ENCODE peak calls at places on chromosomes 2 and 18, in eight cellular contexts. U is neuronal stem cell; Y is stimulated activated CD8-positive, alpha-beta memory T cell treated with anti-CD3 and anti-CD28 coated beads, Interleukin-7, amount 100 ng/mL, for 24 hours; R is NCI-H1092; F is NCI-H2081; D is effector memory CD8-positive, alpha-beta T cell; B is left lung; T is HS-5. C is an unnamed sample.

GRCh38 chr2:166417669-166418068 is 41.9 kb upstream of the SCN9A start:
- DNase-seq in B (no peak), T (peak), F (peak), R (peak), D (no peak), Y (no peak), U (no peak), C (no peak)

GRCh38 chr2:104846955-104847820 is 6.7 kb upstream of the POU3F3 start:
- DNase-seq in B (no peak), R (no peak), F (no peak), T (no peak), D (no peak), Y (no peak), U (no peak), C (no peak)

GRCh38 chr2:174699993-174700766 is 64.1 kb downstream of the CHRNA1 start:
- DNase-seq in R (no peak), B (no peak), Y (no peak), U (peak), T (peak), F (peak), D (peak), C (no peak)

GRCh38 chr2:53802617-53803115 is 15.8 kb downstream of the ERLEC1 start:
- DNase-seq in U (no peak), B (no peak), Y (no peak), R (no peak), D (no peak), F (no peak), T (no peak), C (no peak)

GRCh38 chr2:85429213-85429923 is 10.9 kb downstream of the SH2D6 start:
- DNase-seq in T (no peak), F (no peak), Y (no peak), D (no peak), U (no peak), B (no peak), R (no peak), C (no peak)

GRCh38 chr2:9074930-9075329 is 71.4 kb upstream of the MBOAT2 start:
- DNase-seq in T (no peak), F (peak), D (no peak), Y (no peak), R (no peak), U (no peak), B (no peak), C (no peak)

GRCh38 chr2:2324565-2325101 is 6.4 kb downstream of the MYT1L start:
- DNase-seq in Y (no peak), T (no peak), U (no peak), D (no peak), F (peak), R (peak), B (no peak), C (no peak)

GRCh38 chr2:213545481-213545880 is 261.2 kb downstream of the SPAG16 start:
- DNase-seq in D (no peak), T (no peak), Y (no peak), B (no peak), U (no peak), F (no peak), R (no peak), C (no peak)

GRCh38 chr18:74748809-74749208 is 151.1 kb downstream of the ZNF407 start:
- DNase-seq in T (no peak), Y (no peak), R (no peak), D (no peak), B (no peak), F (no peak), U (no peak), C (no peak)

GRCh38 chr2:234240917-234241316 is 190.4 kb downstream of the SPP2 start:
- DNase-seq in D (no peak), F (no peak), Y (no peak), B (no peak), T (peak), U (no peak), R (no peak), C (no peak)

GRCh38 chr2:656676-657075 is 20.5 kb downstream of the TMEM18 start:
- DNase-seq in T (no peak), Y (no peak), F (no peak), U (no peak), R (no peak), B (peak), D (no peak), C (no peak)

GRCh38 chr2:165305391-165306096 is 66.3 kb downstream of the SCN2A start:
- DNase-seq in U (no peak), Y (no peak), T (no peak), R (no peak), B (no peak), F (no peak), D (no peak), C (no peak)

GRCh38 chr2:62660582-62661262 is 44.8 kb upstream of the EHBP1 start:
- DNase-seq in R (no peak), Y (no peak), U (no peak), B (no peak), D (no peak), F (no peak), T (peak), C (no peak)

GRCh38 chr2:190578158-190579057 is 43.9 kb upstream of the NEMP2 start:
- DNase-seq in T (no peak), D (peak), R (peak), B (no peak), Y (no peak), F (peak), U (no peak), C (peak)

GRCh38 chr2:127537142-127537541 is 1.7 kb downstream of the MYO7B start:
- DNase-seq in T (no peak), U (no peak), F (no peak), Y (no peak), R (no peak), D (no peak), B (no peak), C (no peak)

GRCh38 chr2:204280239-204280638 is 265.0 kb upstream of the PARD3B start:
- DNase-seq in T (no peak), D (no peak), F (no peak), R (no peak), U (no peak), B (no peak), Y (no peak), C (no peak)